ENCODE peak calls at places on chromosomes 4 and X, in nine cellular contexts. One of them, this sample, is unnamed.
A peak's percentile ranks its signal among the peaks of the same experiment; 100 is the strongest.

GRCh38 chrX:69616520-69617203 is 749 bp downstream of the EDA start:
- DNase-seq in lung: no peak
- DNase-seq in AG10803: no peak
- DNase-seq in RWPE2: peak; percentile 19
- DNase-seq in astrocyte of the spinal cord: no peak
- DNase-seq in colonic mucosa: peak; percentile 20
- DNase-seq in tibial nerve: no peak
- DNase-seq in Peyer's patch: no peak
- DNase-seq in GM23338: peak; percentile 21
- DNase-seq in this sample: no peak

GRCh38 chrX:134173541-134174272 is 63.3 kb upstream of the CCDC160 start:
- DNase-seq in lung: no peak
- DNase-seq in AG10803: no peak
- DNase-seq in RWPE2: no peak
- DNase-seq in astrocyte of the spinal cord: no peak
- DNase-seq in colonic mucosa: no peak
- DNase-seq in tibial nerve: no peak
- DNase-seq in Peyer's patch: no peak
- DNase-seq in GM23338: peak; percentile 79
- DNase-seq in this sample: no peak

GRCh38 chr4:184196730-184197355 is 20.8 kb downstream of the ENPP6 start:
- DNase-seq in lung: no peak
- DNase-seq in AG10803: no peak
- DNase-seq in RWPE2: no peak
- DNase-seq in astrocyte of the spinal cord: no peak
- DNase-seq in colonic mucosa: no peak
- DNase-seq in tibial nerve: no peak
- DNase-seq in Peyer's patch: no peak
- DNase-seq in GM23338: no peak
- DNase-seq in this sample: no peak

GRCh38 chr4:130183096-130183495 is 1087.1 kb downstream of the C4orf33 start:
- DNase-seq in lung: no peak
- DNase-seq in AG10803: no peak
- DNase-seq in RWPE2: no peak
- DNase-seq in astrocyte of the spinal cord: no peak
- DNase-seq in colonic mucosa: no peak
- DNase-seq in tibial nerve: no peak
- DNase-seq in Peyer's patch: no peak
- DNase-seq in GM23338: no peak
- DNase-seq in this sample: peak; percentile 12

GRCh38 chrX:78029663-78030062 is 60.2 kb upstream of the PGAM4 start:
- DNase-seq in lung: no peak
- DNase-seq in AG10803: peak; percentile 31
- DNase-seq in RWPE2: no peak
- DNase-seq in astrocyte of the spinal cord: peak; percentile 14
- DNase-seq in colonic mucosa: peak; percentile 27
- DNase-seq in tibial nerve: no peak
- DNase-seq in Peyer's patch: peak; percentile 52
- DNase-seq in GM23338: peak; percentile 31
- DNase-seq in this sample: peak; percentile 3

GRCh38 chrX:136272325-136272724 is 21.1 kb upstream of the MAP7D3 start:
- DNase-seq in lung: no peak
- DNase-seq in AG10803: peak; percentile 23
- DNase-seq in RWPE2: no peak
- DNase-seq in astrocyte of the spinal cord: no peak
- DNase-seq in colonic mucosa: no peak
- DNase-seq in tibial nerve: no peak
- DNase-seq in Peyer's patch: no peak
- DNase-seq in GM23338: peak; percentile 17
- DNase-seq in this sample: no peak

GRCh38 chr4:125398263-125398662 is 83.5 kb downstream of the FAT4 start:
- DNase-seq in lung: no peak
- DNase-seq in AG10803: no peak
- DNase-seq in RWPE2: no peak
- DNase-seq in astrocyte of the spinal cord: no peak
- DNase-seq in colonic mucosa: no peak
- DNase-seq in tibial nerve: no peak
- DNase-seq in Peyer's patch: no peak
- DNase-seq in GM23338: no peak
- DNase-seq in this sample: no peak

GRCh38 chr4:122636697-122637096 is 15.8 kb upstream of the IL21 start:
- DNase-seq in lung: no peak
- DNase-seq in AG10803: no peak
- DNase-seq in RWPE2: no peak
- DNase-seq in astrocyte of the spinal cord: no peak
- DNase-seq in colonic mucosa: no peak
- DNase-seq in tibial nerve: no peak
- DNase-seq in Peyer's patch: no peak
- DNase-seq in GM23338: no peak
- DNase-seq in this sample: no peak

GRCh38 chr4:40731792-40732245 is 17.9 kb upstream of the NSUN7 start:
- DNase-seq in lung: peak; percentile 80
- DNase-seq in AG10803: no peak
- DNase-seq in RWPE2: no peak
- DNase-seq in astrocyte of the spinal cord: no peak
- DNase-seq in colonic mucosa: no peak
- DNase-seq in tibial nerve: no peak
- DNase-seq in Peyer's patch: peak; percentile 75
- DNase-seq in GM23338: no peak
- DNase-seq in this sample: no peak

GRCh38 chrX:63428348-63428747 is 77.2 kb upstream of the SPIN4 start:
- DNase-seq in lung: no peak
- DNase-seq in AG10803: no peak
- DNase-seq in RWPE2: no peak
- DNase-seq in astrocyte of the spinal cord: no peak
- DNase-seq in colonic mucosa: no peak
- DNase-seq in tibial nerve: no peak
- DNase-seq in Peyer's patch: no peak
- DNase-seq in GM23338: no peak
- DNase-seq in this sample: no peak

GRCh38 chr4:18675586-18675985 is 654.0 kb upstream of the LCORL start:
- DNase-seq in lung: no peak
- DNase-seq in AG10803: no peak
- DNase-seq in RWPE2: no peak
- DNase-seq in astrocyte of the spinal cord: no peak
- DNase-seq in colonic mucosa: no peak
- DNase-seq in tibial nerve: no peak
- DNase-seq in Peyer's patch: no peak
- DNase-seq in GM23338: no peak
- DNase-seq in this sample: no peak

GRCh38 chrX:40105016-40105790 is 7.4 kb upstream of the BCOR start:
- DNase-seq in lung: no peak
- DNase-seq in AG10803: no peak
- DNase-seq in RWPE2: no peak
- DNase-seq in astrocyte of the spinal cord: no peak
- DNase-seq in colonic mucosa: no peak
- DNase-seq in tibial nerve: no peak
- DNase-seq in Peyer's patch: peak; percentile 72
- DNase-seq in GM23338: no peak
- DNase-seq in this sample: no peak

GRCh38 chr4:99749445-99750391 is 66.9 kb upstream of the DAPP1 start:
- DNase-seq in lung: no peak
- DNase-seq in AG10803: no peak
- DNase-seq in RWPE2: no peak
- DNase-seq in astrocyte of the spinal cord: no peak
- DNase-seq in colonic mucosa: no peak
- DNase-seq in tibial nerve: no peak
- DNase-seq in Peyer's patch: no peak
- DNase-seq in GM23338: no peak
- DNase-seq in this sample: no peak

GRCh38 chr4:40579983-40580382 is 49.7 kb downstream of the RBM47 start:
- DNase-seq in lung: no peak
- DNase-seq in AG10803: peak; percentile 84
- DNase-seq in RWPE2: no peak
- DNase-seq in astrocyte of the spinal cord: peak; percentile 78
- DNase-seq in colonic mucosa: no peak
- DNase-seq in tibial nerve: no peak
- DNase-seq in Peyer's patch: no peak
- DNase-seq in GM23338: no peak
- DNase-seq in this sample: peak; percentile 94

GRCh38 chrX:155435744-155436112 is 22.7 kb downstream of the F8A3 start:
- DNase-seq in lung: no peak
- DNase-seq in AG10803: no peak
- DNase-seq in RWPE2: no peak
- DNase-seq in astrocyte of the spinal cord: no peak
- DNase-seq in colonic mucosa: no peak
- DNase-seq in tibial nerve: no peak
- DNase-seq in Peyer's patch: no peak
- DNase-seq in GM23338: no peak
- DNase-seq in this sample: no peak

GRCh38 chr4:125390126-125390525 is 75.4 kb downstream of the FAT4 start:
- DNase-seq in lung: no peak
- DNase-seq in AG10803: peak; percentile 85
- DNase-seq in RWPE2: peak; percentile 47
- DNase-seq in astrocyte of the spinal cord: peak; percentile 86
- DNase-seq in colonic mucosa: no peak
- DNase-seq in tibial nerve: no peak
- DNase-seq in Peyer's patch: no peak
- DNase-seq in GM23338: no peak
- DNase-seq in this sample: peak; percentile 68

GRCh38 chrX:129347291-129347690 is 176.0 kb downstream of the SMARCA1 start:
- DNase-seq in lung: no peak
- DNase-seq in AG10803: no peak
- DNase-seq in RWPE2: no peak
- DNase-seq in astrocyte of the spinal cord: no peak
- DNase-seq in colonic mucosa: no peak
- DNase-seq in tibial nerve: no peak
- DNase-seq in Peyer's patch: no peak
- DNase-seq in GM23338: peak; percentile 74
- DNase-seq in this sample: no peak

GRCh38 chrX:84216406-84216805 is 28.4 kb upstream of the RPS6KA6 start:
- DNase-seq in lung: no peak
- DNase-seq in AG10803: no peak
- DNase-seq in RWPE2: no peak
- DNase-seq in astrocyte of the spinal cord: no peak
- DNase-seq in colonic mucosa: no peak
- DNase-seq in tibial nerve: no peak
- DNase-seq in Peyer's patch: no peak
- DNase-seq in GM23338: no peak
- DNase-seq in this sample: no peak

GRCh38 chr4:48899950-48900349 is 6.6 kb downstream of the OCIAD2 start:
- DNase-seq in lung: no peak
- DNase-seq in AG10803: peak; percentile 12
- DNase-seq in RWPE2: no peak
- DNase-seq in astrocyte of the spinal cord: peak; percentile 86
- DNase-seq in colonic mucosa: no peak
- DNase-seq in tibial nerve: no peak
- DNase-seq in Peyer's patch: no peak
- DNase-seq in GM23338: no peak
- DNase-seq in this sample: no peak

GRCh38 chr4:25970241-25970675 is 56.2 kb downstream of the SMIM20 start:
- DNase-seq in lung: no peak
- DNase-seq in AG10803: peak; percentile 16
- DNase-seq in RWPE2: no peak
- DNase-seq in astrocyte of the spinal cord: peak; percentile 14
- DNase-seq in colonic mucosa: peak; percentile 29
- DNase-seq in tibial nerve: no peak
- DNase-seq in Peyer's patch: peak; percentile 61
- DNase-seq in GM23338: no peak
- DNase-seq in this sample: no peak

GRCh38 chr4:33262809-33263208 is 2542.6 kb downstream of the PCDH7 start:
- DNase-seq in lung: no peak
- DNase-seq in AG10803: no peak
- DNase-seq in RWPE2: no peak
- DNase-seq in astrocyte of the spinal cord: peak; percentile 18
- DNase-seq in colonic mucosa: no peak
- DNase-seq in tibial nerve: no peak
- DNase-seq in Peyer's patch: no peak
- DNase-seq in GM23338: no peak
- DNase-seq in this sample: peak; percentile 42

DNA sequence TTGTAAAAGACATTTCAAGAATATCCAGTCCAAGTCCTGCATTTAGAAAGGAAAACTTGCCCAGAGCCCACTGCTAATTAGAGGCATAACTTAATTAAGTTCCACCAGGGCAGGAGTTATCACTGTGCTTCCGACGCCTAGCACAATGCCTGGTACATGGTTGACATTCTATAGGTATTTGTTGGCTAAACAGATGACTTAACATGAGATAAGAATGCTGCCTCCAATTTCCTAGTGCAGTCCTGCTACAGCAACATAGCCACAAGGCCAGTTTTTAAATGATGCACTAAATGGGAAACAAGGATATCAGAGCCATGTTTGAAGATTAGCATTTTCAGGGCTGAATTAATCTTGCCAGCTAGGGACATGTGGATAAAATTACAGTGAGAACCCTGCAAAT is 164.1 kb downstream of the RASL11B start:
- DNase-seq in lung: no peak
- DNase-seq in AG10803: no peak
- DNase-seq in RWPE2: no peak
- DNase-seq in astrocyte of the spinal cord: no peak
- DNase-seq in colonic mucosa: no peak
- DNase-seq in tibial nerve: no peak
- DNase-seq in Peyer's patch: no peak
- DNase-seq in GM23338: no peak
- DNase-seq in this sample: no peak
- TF ChIP-seq CTCF in lung: no peak
- TF ChIP-seq CTCF in AG10803: no peak
- TF ChIP-seq CTCF in RWPE2: no peak
- TF ChIP-seq CTCF in astrocyte of the spinal cord: no peak
- TF ChIP-seq CTCF in colonic mucosa: no peak
- TF ChIP-seq CTCF in tibial nerve: no peak
- TF ChIP-seq CTCF in Peyer's patch: no peak
- TF ChIP-seq CTCF in GM23338: no peak
- TF ChIP-seq CTCF in this sample: no peak

GRCh38 chr4:158411180-158411721 is 110.4 kb upstream of the RXFP1 start:
- DNase-seq in lung: no peak
- DNase-seq in AG10803: no peak
- DNase-seq in RWPE2: no peak
- DNase-seq in astrocyte of the spinal cord: no peak
- DNase-seq in colonic mucosa: no peak
- DNase-seq in tibial nerve: no peak
- DNase-seq in Peyer's patch: no peak
- DNase-seq in GM23338: no peak
- DNase-seq in this sample: no peak

GRCh38 chr4:158410272-158410671 is 111.4 kb upstream of the RXFP1 start:
- DNase-seq in lung: no peak
- DNase-seq in AG10803: peak; percentile 9
- DNase-seq in RWPE2: no peak
- DNase-seq in astrocyte of the spinal cord: no peak
- DNase-seq in colonic mucosa: no peak
- DNase-seq in tibial nerve: no peak
- DNase-seq in Peyer's patch: no peak
- DNase-seq in GM23338: peak; percentile 21
- DNase-seq in this sample: peak; percentile 6
- TF ChIP-seq CTCF in lung: no peak
- TF ChIP-seq CTCF in AG10803: peak; percentile 26
- TF ChIP-seq CTCF in RWPE2: peak; percentile 28
- TF ChIP-seq CTCF in astrocyte of the spinal cord: no peak
- TF ChIP-seq CTCF in colonic mucosa: no peak
- TF ChIP-seq CTCF in tibial nerve: no peak
- TF ChIP-seq CTCF in Peyer's patch: no peak
- TF ChIP-seq CTCF in GM23338: peak; percentile 56
- TF ChIP-seq CTCF in this sample: no peak

GRCh38 chrX:71870337-71871098 is 40.1 kb upstream of the NHSL2 start:
- DNase-seq in lung: no peak
- DNase-seq in AG10803: no peak
- DNase-seq in RWPE2: no peak
- DNase-seq in astrocyte of the spinal cord: peak; percentile 6
- DNase-seq in colonic mucosa: no peak
- DNase-seq in tibial nerve: no peak
- DNase-seq in Peyer's patch: no peak
- DNase-seq in GM23338: peak; percentile 66
- DNase-seq in this sample: peak; percentile 7
- TF ChIP-seq CTCF in lung: no peak
- TF ChIP-seq CTCF in AG10803: peak; percentile 8
- TF ChIP-seq CTCF in RWPE2: peak; percentile 10
- TF ChIP-seq CTCF in astrocyte of the spinal cord: peak; percentile 41
- TF ChIP-seq CTCF in colonic mucosa: no peak
- TF ChIP-seq CTCF in tibial nerve: no peak
- TF ChIP-seq CTCF in Peyer's patch: no peak
- TF ChIP-seq CTCF in GM23338: peak; percentile 76
- TF ChIP-seq CTCF in this sample: peak; percentile 56

GRCh38 chrX:16743604-16744325 is 24.4 kb downstream of the SYAP1 start:
- DNase-seq in lung: no peak
- DNase-seq in AG10803: peak; percentile 62
- DNase-seq in RWPE2: no peak
- DNase-seq in astrocyte of the spinal cord: peak; percentile 89
- DNase-seq in colonic mucosa: no peak
- DNase-seq in tibial nerve: no peak
- DNase-seq in Peyer's patch: no peak
- DNase-seq in GM23338: no peak
- DNase-seq in this sample: peak; percentile 80
- TF ChIP-seq CTCF in lung: no peak
- TF ChIP-seq CTCF in AG10803: peak; percentile 49
- TF ChIP-seq CTCF in RWPE2: no peak
- TF ChIP-seq CTCF in astrocyte of the spinal cord: peak; percentile 59
- TF ChIP-seq CTCF in colonic mucosa: no peak
- TF ChIP-seq CTCF in tibial nerve: no peak
- TF ChIP-seq CTCF in Peyer's patch: no peak
- TF ChIP-seq CTCF in GM23338: peak; percentile 20
- TF ChIP-seq CTCF in this sample: peak; percentile 56

This sample was measured in HFFc6.